ENCODE peak calls at places on chromosomes 4 and X, in eight cellular contexts. N is left ventricle myocardium inferior; E is OCI-LY7; C is fibroblast of lung; H is tibial artery; Q is lower lobe of right lung; K is CD8-positive, alpha-beta memory T cell; M is MM.1S. A is an unnamed sample.

GRCh38 chr4:127134490-127134889 is 498.3 kb upstream of the INTU start:
- DNase-seq in M (peak), E (no peak), Q (no peak), H (no peak), N (no peak), K (no peak), C (no peak), A (no peak)

GRCh38 chr4:173910911-173911310 is 372.6 kb downstream of the FBXO8 start:
- DNase-seq in K (no peak), M (no peak), E (no peak), Q (peak), N (no peak), H (no peak), C (no peak), A (no peak)

GRCh38 chr4:837772-838171 is 11.8 kb upstream of the CPLX1 start:
- DNase-seq in K (no peak), N (no peak), C (no peak), M (no peak), Q (no peak), H (no peak), E (no peak), A (no peak)

GRCh38 chr4:8912506-8912905 is 40.9 kb upstream of the HMX1 start:
- DNase-seq in H (no peak), E (no peak), M (no peak), N (no peak), Q (no peak), K (no peak), C (no peak), A (no peak)

GRCh38 chrX:28124416-28124815 is 143.2 kb upstream of the DCAF8L1 start:
- DNase-seq in M (no peak), H (no peak), C (no peak), N (no peak), K (no peak), Q (no peak), E (no peak), A (no peak)

GRCh38 chr4:82939414-82939813 is 38.9 kb downstream of the THAP9 start:
- DNase-seq in E (no peak), H (no peak), M (no peak), C (no peak), K (no peak), N (no peak), Q (no peak), A (no peak)

GRCh38 chr4:41611881-41612871 is 74.2 kb downstream of the LIMCH1 start:
- DNase-seq in E (no peak), Q (no peak), N (peak), C (peak), K (no peak), H (peak), M (no peak), A (no peak)

GRCh38 chr4:103754844-103755243 is 35.1 kb upstream of the TACR3 start:
- DNase-seq in E (no peak), Q (no peak), N (no peak), M (no peak), H (no peak), K (no peak), C (peak), A (no peak)

GRCh38 chr4:113336556-113336955 is 287.1 kb downstream of the ANK2 start:
- DNase-seq in N (no peak), K (no peak), H (no peak), E (no peak), M (no peak), C (peak), Q (no peak), A (no peak)

GRCh38 chrX:50071507-50071906 is 129.3 kb downstream of the AKAP4 start:
- DNase-seq in K (no peak), E (no peak), H (no peak), Q (no peak), C (no peak), M (no peak), N (no peak), A (no peak)

GRCh38 chr4:52823478-52824092 is 38.5 kb upstream of the RASL11B start:
- DNase-seq in Q (no peak), E (no peak), M (no peak), C (peak), H (no peak), N (no peak), K (no peak), A (no peak)

GRCh38 chrX:74421181-74422028 is at the start of gene SLC16A2:
- DNase-seq in H (peak), C (peak), N (peak), E (no peak), Q (peak), M (peak), K (no peak), A (no peak)

GRCh38 chr4:139641218-139641617 is 24.4 kb upstream of the MGST2 start:
- DNase-seq in Q (no peak), E (no peak), K (no peak), H (no peak), C (peak), M (no peak), N (no peak), A (no peak)

GRCh38 chr4:112982677-112983076 is 66.8 kb upstream of the ANK2 start:
- DNase-seq in Q (no peak), K (no peak), H (no peak), E (no peak), M (no peak), N (no peak), C (no peak), A (no peak)

GRCh38 chrX:112646651-112647050 is 33.1 kb downstream of the LHFPL1 start:
- DNase-seq in C (no peak), E (no peak), Q (no peak), N (no peak), K (no peak), M (no peak), H (no peak), A (no peak)

GRCh38 chrX:40006025-40007017 is 91.4 kb downstream of the BCOR start:
- DNase-seq in Q (peak), M (peak), N (peak), K (no peak), C (peak), H (no peak), E (no peak), A (no peak)

GRCh38 chr4:15675363-15675762 is 6.3 kb upstream of the FAM200B start:
- DNase-seq in H (no peak), K (no peak), N (no peak), Q (no peak), M (no peak), E (peak), C (no peak), A (peak)

GRCh38 chr4:88549815-88550214 is 26.2 kb upstream of the PYURF start:
- DNase-seq in N (no peak), C (no peak), H (no peak), Q (no peak), M (no peak), E (no peak), K (no peak), A (no peak)

GRCh38 chrX:56564921-56565861 is 1.8 kb downstream of the UBQLN2 start:
- DNase-seq in C (peak), K (no peak), H (no peak), E (peak), M (peak), Q (no peak), N (no peak), A (peak)

GRCh38 chr4:155377281-155377680 is 516 bp upstream of the MAP9 start:
- DNase-seq in E (no peak), H (no peak), N (no peak), K (no peak), M (no peak), Q (no peak), C (peak), A (no peak)

GRCh38 chrX:56029188-56029587 is 203.0 kb upstream of the KLF8 start:
- DNase-seq in M (no peak), H (no peak), E (no peak), C (no peak), K (no peak), N (no peak), Q (no peak), A (no peak)

GRCh38 chrX:65687367-65687766 is 19.9 kb downstream of the MSN start:
- DNase-seq in K (no peak), M (no peak), E (no peak), H (no peak), C (no peak), N (no peak), Q (no peak), A (no peak)

GRCh38 chrX:131830400-131831184 is 192.5 kb upstream of the STK26 start:
- DNase-seq in E (peak), C (peak), K (no peak), H (peak), N (peak), Q (peak), M (peak), A (peak)

GRCh38 chr4:160038560-160038959 is 935.7 kb downstream of the RAPGEF2 start:
- DNase-seq in H (no peak), Q (no peak), C (peak), M (no peak), K (no peak), N (no peak), E (no peak), A (no peak)

GRCh38 chr4:107877361-107877760 is 52.6 kb downstream of the SGMS2 start:
- DNase-seq in H (no peak), C (no peak), Q (no peak), N (no peak), E (no peak), K (no peak), M (no peak), A (no peak)

GRCh38 chr4:6030679-6031078 is 12.4 kb upstream of the C4orf50 start:
- DNase-seq in Q (no peak), E (no peak), M (no peak), N (no peak), K (no peak), C (no peak), H (no peak), A (no peak)

GRCh38 chrX:7253565-7253964 is 105.6 kb upstream of the PUDP start:
- DNase-seq in Q (no peak), K (no peak), M (no peak), H (no peak), E (no peak), C (no peak), N (no peak), A (no peak)

GRCh38 chrX:75076429-75076828 is 79.7 kb downstream of the ABCB7 start:
- DNase-seq in E (no peak), K (no peak), M (no peak), Q (no peak), H (no peak), C (no peak), N (no peak), A (no peak)

GRCh38 chrX:38940547-38940946 is 139.3 kb downstream of the MID1IP1 start:
- DNase-seq in N (no peak), K (no peak), C (peak), Q (no peak), H (no peak), E (no peak), M (no peak), A (no peak)

GRCh38 chr4:132596186-132596585 is 552.9 kb upstream of the PCDH10 start:
- DNase-seq in K (no peak), N (no peak), H (no peak), E (no peak), C (no peak), M (no peak), Q (no peak), A (no peak)

GRCh38 chrX:132114607-132115006 is 13.2 kb downstream of the FRMD7 start:
- DNase-seq in H (no peak), Q (no peak), N (no peak), C (no peak), K (no peak), E (no peak), M (peak), A (no peak)

GRCh38 chr4:185895866-185896265 is 83.9 kb upstream of the SORBS2 start:
- DNase-seq in M (no peak), E (no peak), Q (no peak), H (no peak), C (peak), K (no peak), N (no peak), A (no peak)

GRCh38 chr4:10018818-10019438 is 2.4 kb downstream of the SLC2A9 start:
- DNase-seq in M (peak), Q (peak), H (peak), K (peak), C (peak), E (peak), N (peak), A (peak)
- H3K4me3 ChIP-seq in M (peak), Q (peak), H (peak), K (peak), C (peak), E (no peak), N (peak), A (peak)

GRCh38 chr4:183434264-183435045 is 10.0 kb upstream of the CDKN2AIP start:
- DNase-seq in N (no peak), H (no peak), E (no peak), C (no peak), Q (no peak), K (no peak), M (no peak), A (no peak)
- H3K4me3 ChIP-seq in N (no peak), H (no peak), E (no peak), C (no peak), Q (no peak), K (no peak), M (no peak), A (no peak)

DNA sequence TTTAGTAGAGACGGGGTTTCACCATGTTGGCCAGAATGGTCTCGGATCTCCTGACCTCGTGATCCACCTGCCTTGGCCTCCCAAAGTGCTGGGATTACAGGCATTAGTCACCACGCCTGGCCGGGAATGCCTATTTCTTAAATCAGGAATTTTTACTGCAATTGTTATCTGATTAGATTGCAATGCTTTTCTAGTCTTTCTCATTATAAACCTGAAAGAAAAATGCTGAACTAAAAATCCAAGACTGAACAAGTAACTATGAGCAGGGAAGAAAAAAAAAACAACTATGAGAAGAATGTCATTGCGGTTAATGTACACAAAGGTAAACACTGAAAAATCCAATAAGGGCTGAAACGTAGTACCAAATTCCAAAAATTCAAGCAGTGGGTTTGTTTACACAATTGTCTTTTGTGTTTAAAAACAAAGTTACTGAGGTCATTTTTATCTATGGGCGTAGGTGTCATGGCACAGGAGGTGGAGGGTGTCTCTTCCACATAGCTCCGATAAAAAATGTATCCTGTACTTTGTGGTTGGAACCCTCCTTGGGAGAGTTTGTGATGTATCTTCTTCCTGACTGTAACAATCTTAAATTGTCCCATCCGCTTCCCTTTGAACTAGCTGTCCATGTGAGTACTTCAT is 11.0 kb upstream of the TMEM156 start:
- DNase-seq in H (no peak), Q (peak), C (peak), N (no peak), M (no peak), E (no peak), K (no peak), A (no peak)
- H3K4me3 ChIP-seq in H (no peak), Q (peak), C (no peak), N (peak), M (no peak), E (peak), K (peak), A (peak)

GRCh38 chr4:95547708-95548471 is 883 bp downstream of the UNC5C start:
- DNase-seq in M (no peak), E (no peak), K (no peak), H (peak), Q (peak), N (peak), C (peak), A (no peak)

GRCh38 chr4:95546236-95546635 is 2.5 kb downstream of the UNC5C start:
- DNase-seq in M (no peak), Q (no peak), K (no peak), C (no peak), N (no peak), E (no peak), H (no peak), A (no peak)

GRCh38 chr4:95545526-95545925 is 3.2 kb downstream of the UNC5C start:
- DNase-seq in K (no peak), M (no peak), C (no peak), N (no peak), E (no peak), Q (no peak), H (no peak), A (no peak)

GRCh38 chr4:95548738-95549245 is at the start of gene UNC5C:
- DNase-seq in N (peak), C (peak), H (peak), Q (peak), E (no peak), K (no peak), M (no peak), A (no peak)

DNA sequence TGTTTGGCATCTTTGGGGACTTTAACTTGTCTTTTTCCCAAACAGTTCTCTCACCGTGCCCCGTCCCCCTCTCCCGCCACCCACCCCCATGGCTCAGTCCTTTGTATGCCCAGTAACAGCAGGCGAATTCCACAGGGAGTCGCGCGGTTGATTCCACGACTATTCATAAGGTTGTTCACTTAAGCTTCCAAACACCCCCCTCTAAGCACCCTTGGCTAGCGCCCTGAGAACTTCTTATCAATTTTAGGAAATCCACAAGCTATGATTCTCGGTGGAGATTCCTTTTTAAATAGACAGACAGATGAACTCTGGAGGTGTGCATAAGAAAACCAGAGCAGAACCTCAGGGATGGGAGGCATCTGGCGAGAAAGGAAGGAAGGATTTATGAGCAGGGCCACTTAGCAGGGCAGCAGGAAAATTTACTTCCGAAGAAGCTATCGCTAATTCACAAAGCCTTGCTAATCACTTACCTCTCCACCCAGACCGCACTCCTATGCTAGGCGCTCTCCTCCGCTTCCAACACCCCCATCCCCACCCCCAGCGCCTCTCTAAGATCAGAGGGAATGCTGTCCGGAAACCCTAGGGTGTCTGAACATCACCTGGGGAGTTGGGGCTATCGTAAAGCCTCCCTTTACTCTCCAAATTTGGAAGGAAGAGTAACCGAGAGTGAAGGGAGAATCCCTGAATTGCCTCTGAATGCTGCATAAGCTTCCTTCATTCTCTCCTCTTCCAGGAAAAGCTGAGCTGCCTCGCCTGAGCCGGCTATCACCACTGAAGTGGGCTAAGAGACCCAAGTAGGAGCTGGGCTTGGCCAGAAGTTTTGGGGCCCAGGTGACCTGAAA is 1.7 kb downstream of the UNC5C start:
- DNase-seq in N (no peak), Q (no peak), C (peak), K (no peak), E (no peak), H (no peak), M (no peak), A (no peak)
- H3K4me3 ChIP-seq in N (peak), Q (peak), C (peak), K (no peak), E (no peak), H (peak), M (no peak), A (no peak)

GRCh38 chrX:41449138-41449537 is 2.0 kb downstream of the NYX start:
- DNase-seq in C (no peak), N (no peak), Q (no peak), H (no peak), M (no peak), E (peak), K (no peak), A (peak)
- H3K4me3 ChIP-seq in C (peak), N (peak), Q (peak), H (peak), M (peak), E (peak), K (no peak), A (no peak)

GRCh38 chr4:85929926-85930325 is 429.9 kb downstream of the MAPK10 start:
- DNase-seq in K (no peak), H (peak), N (no peak), Q (peak), E (no peak), C (no peak), M (no peak), A (peak)

GRCh38 chr4:85925071-85925470 is 434.8 kb downstream of the MAPK10 start:
- DNase-seq in K (no peak), Q (no peak), H (no peak), N (no peak), E (no peak), C (no peak), M (no peak), A (no peak)

GRCh38 chr4:85932371-85933305 is 427.2 kb downstream of the MAPK10 start:
- DNase-seq in N (no peak), C (peak), M (no peak), H (no peak), K (no peak), Q (no peak), E (no peak), A (no peak)

GRCh38 chr4:85933306-85933640 is 426.6 kb downstream of the MAPK10 start:
- DNase-seq in M (no peak), E (no peak), C (no peak), H (no peak), K (no peak), Q (no peak), N (no peak), A (no peak)

DNA sequence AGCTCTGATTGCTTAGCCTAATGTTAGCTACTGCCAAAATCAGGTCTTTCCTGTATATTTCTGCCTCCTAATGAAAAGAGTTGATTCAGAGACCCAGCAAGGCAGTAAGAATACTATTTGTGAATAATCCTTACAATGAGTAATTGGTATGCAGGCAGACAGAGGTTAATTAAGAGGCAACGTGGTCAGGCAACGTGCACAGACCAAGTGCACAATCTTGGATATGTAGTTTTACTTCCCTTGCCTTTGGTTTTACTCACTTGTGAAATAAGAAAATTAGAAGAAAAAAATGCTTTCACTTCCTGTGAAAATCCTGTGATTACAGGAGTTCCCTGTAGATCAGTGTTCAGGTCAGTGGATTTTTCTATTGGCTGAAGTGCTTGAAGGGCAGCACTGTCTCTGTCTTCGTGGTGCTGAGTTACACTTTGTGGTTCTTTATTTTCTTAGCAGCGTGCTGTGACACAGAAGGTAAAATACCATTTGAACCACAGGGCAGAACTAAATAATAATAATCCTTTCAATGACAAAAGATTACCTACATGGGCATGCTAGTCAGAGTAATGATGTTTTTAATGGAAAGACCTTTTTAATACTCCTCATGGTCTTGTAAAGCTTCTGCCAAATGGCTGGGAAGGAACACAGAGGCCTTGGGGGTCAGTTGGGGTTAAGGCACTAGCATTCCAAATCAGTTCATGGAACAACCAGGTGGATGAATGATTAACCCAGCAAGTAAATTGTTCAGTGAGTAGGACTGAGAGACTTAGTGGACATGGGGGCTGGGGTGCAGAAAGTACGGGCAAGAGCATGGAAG is 430.9 kb downstream of the MAPK10 start:
- DNase-seq in H (no peak), Q (no peak), N (no peak), E (no peak), M (no peak), C (peak), K (no peak), A (peak)
- H3K4me3 ChIP-seq in H (no peak), Q (peak), N (no peak), E (no peak), M (no peak), C (no peak), K (no peak), A (peak)

GRCh38 chr4:123856689-123857545 is 460.3 kb downstream of the SPRY1 start:
- DNase-seq in K (no peak), C (peak), M (no peak), E (no peak), N (peak), H (peak), Q (no peak), A (no peak)
- H3K4me3 ChIP-seq in K (no peak), C (no peak), M (no peak), E (no peak), N (peak), H (no peak), Q (no peak), A (no peak)